ENCODE peak calls at places on chromosomes 1 and 21, in five cellular contexts. I is HepG2, Y is HCT116, T is K562, R is H1. X is an unnamed sample.

GRCh38 chr1:57026942-57027341 is 61.1 kb upstream of the C8B start:
- DNase-seq in I (no peak), Y (no peak), T (no peak), R (no peak), X (no peak)

GRCh38 chr1:20375563-20375962 is 84.9 kb downstream of the VWA5B1 start:
- DNase-seq in I (no peak), Y (no peak), T (no peak), R (no peak), X (no peak)

GRCh38 chr1:160827418-160827817 is 31.4 kb downstream of the LY9 start:
- DNase-seq in I (no peak), Y (no peak), T (no peak), R (no peak), X (no peak)

GRCh38 chr1:92933459-92933858 is 27.8 kb downstream of the DIPK1A start:
- DNase-seq in I (no peak), Y (no peak), T (no peak), R (no peak), X (no peak)

GRCh38 chr1:66160719-66161118 is 368.0 kb downstream of the PDE4B start:
- DNase-seq in I (no peak), Y (no peak), T (no peak), R (no peak), X (no peak)

GRCh38 chr1:6495041-6495441 is 3.6 kb upstream of the PLEKHG5 start:
- DNase-seq in I (no peak), Y (no peak), T (no peak), R (no peak), X (no peak)

GRCh38 chr1:55617416-55617980 is 402.3 kb upstream of the USP24 start:
- DNase-seq in I (no peak), Y (no peak), T (no peak), R (no peak), X (no peak)

GRCh38 chr1:84853743-84854721 is 39.0 kb downstream of the LPAR3 start:
- DNase-seq in I (no peak), Y (peak; percentile 56), T (no peak), R (no peak), X (peak; percentile 82)

GRCh38 chr1:114219247-114219872 is 65.7 kb upstream of the SYT6 start:
- DNase-seq in I (no peak), Y (no peak), T (no peak), R (no peak), X (no peak)

GRCh38 chr1:64077281-64077940 is 126.0 kb upstream of the UBE2U start:
- DNase-seq in I (no peak), Y (no peak), T (no peak), R (no peak), X (no peak)

GRCh38 chr1:64082459-64082858 is 121.0 kb upstream of the UBE2U start:
- DNase-seq in I (no peak), Y (no peak), T (no peak), R (peak; percentile 10), X (no peak)

GRCh38 chr1:64084451-64084850 is 119.0 kb upstream of the UBE2U start:
- DNase-seq in I (no peak), Y (no peak), T (no peak), R (no peak), X (no peak)

DNA sequence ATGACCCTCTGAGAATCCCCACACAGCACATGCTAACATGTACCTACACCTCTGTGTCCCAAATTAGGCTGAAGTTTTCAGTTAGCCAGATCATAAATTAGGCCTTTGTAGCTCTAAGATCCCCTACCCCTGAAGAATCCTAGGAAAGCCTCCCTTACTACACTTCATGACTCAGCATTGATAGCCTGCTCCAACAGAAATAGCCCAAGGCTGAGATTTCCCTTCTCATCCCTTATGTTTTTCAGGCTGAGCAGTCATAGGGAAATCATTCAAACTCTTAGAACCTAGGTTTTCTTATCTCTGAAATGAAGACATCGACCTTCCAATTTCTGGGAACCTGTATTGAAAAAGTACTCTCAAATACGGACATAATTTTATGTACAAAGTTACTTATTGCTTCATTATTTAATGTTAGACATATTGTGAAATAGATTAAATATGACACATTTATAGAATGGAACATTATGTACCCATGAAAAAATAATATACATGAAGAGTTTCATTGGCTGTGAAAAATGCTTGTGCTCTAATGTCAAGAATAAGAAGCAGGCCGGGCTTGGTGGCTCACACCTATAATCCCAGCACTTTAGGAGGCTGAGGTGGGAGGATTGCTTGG is 122.4 kb upstream of the UBE2U start:
- DNase-seq in I (no peak), Y (no peak), T (no peak), R (no peak), X (no peak)
- TF ChIP-seq SIN3A in I (no peak), Y (no peak), T (no peak), R (no peak), X (no peak)

DNA sequence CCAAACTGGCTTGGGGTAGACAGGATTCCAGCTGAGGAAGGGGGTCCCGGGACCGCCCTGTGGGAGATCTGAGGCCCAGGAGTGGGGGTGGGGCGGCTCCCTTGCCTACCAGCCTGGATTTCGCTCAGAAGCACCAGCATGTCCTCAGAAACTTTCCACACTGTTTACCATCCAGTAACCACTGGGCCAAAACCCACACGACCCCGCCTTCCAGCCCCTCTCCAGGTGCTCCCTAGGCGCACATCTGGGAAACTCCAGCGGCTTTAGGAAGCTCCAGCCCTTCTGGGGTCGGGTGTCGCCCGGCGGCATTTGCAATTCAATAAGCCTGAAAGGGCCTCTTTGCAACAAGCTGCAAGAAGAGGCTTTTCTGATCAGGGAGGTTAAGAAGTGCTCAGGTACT is 4.6 kb downstream of the RIPK4 start:
- DNase-seq in I (no peak), Y (no peak), T (no peak), R (peak; percentile 64), X (no peak)
- H3K4me3 ChIP-seq in I (peak overlapping the region; percentile 62), Y (no peak overlapping the region), T (no peak overlapping the region), R (peak overlapping the region; percentile 44), X (peak overlapping the region; percentile 72)

GRCh38 chr1:211647666-211648065 is 27.8 kb downstream of the NEK2 start:
- DNase-seq in I (no peak), Y (no peak), T (no peak), R (no peak), X (no peak)

GRCh38 chr1:211646566-211646965 is 28.9 kb downstream of the NEK2 start:
- DNase-seq in I (no peak), Y (no peak), T (no peak), R (no peak), X (no peak)

GRCh38 chr1:211650922-211651303 is 24.5 kb downstream of the NEK2 start:
- DNase-seq in I (no peak), Y (no peak), T (no peak), R (no peak), X (no peak)

GRCh38 chr1:211648336-211648735 is 27.1 kb downstream of the NEK2 start:
- DNase-seq in I (peak; percentile 89), Y (no peak), T (no peak), R (no peak), X (no peak)

GRCh38 chr1:211648980-211649934 is 26.2 kb downstream of the NEK2 start:
- DNase-seq in I (peak; percentile 68), Y (no peak), T (peak; percentile 56), R (no peak), X (no peak)
- TF ChIP-seq SIN3A in I (no peak), Y (no peak), T (no peak), R (no peak), X (no peak)

DNA sequence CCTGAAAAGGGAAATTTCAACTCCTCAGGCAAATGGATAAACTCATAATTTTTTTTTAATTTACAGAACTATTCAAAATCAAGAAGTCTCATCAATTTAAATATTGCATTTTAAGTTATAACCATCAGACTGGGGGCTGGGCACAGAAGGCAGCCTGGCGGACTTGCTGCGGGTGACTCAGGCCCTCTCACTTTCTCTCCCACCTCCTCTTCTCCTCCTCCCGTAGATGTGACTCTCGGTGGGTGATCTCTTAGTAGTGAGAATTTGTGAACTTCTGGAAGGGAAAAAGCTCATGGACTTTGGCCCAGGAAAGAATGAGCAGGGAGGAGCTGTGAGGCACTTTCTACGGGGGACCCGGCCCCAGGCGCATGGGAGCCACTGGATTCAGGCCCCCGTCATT is 32.9 kb downstream of the CLIC6 start:
- DNase-seq in I (no peak), Y (no peak), T (no peak), R (no peak), X (no peak)
- H3K4me3 ChIP-seq in I (no peak overlapping the region), Y (no peak overlapping the region), T (no peak overlapping the region), R (no peak overlapping the region), X (no peak overlapping the region)